ENCODE peak calls at places on chromosomes 2 and 18, in five cellular contexts. Q is B cell; H is astrocyte of the spinal cord; B is GM12865; E is CD8-positive, alpha-beta T cell. I is an unnamed sample.

GRCh38 chr2:17542471-17542870 is 2.0 kb downstream of the VSNL1 start:
- DNase-seq in B (no peak), E (no peak), H (no peak), Q (no peak), I (no peak)

GRCh38 chr2:47074691-47075090 is 80.4 kb downstream of the STPG4 start:
- DNase-seq in B (no peak), E (no peak), H (no peak), Q (no peak), I (no peak)

GRCh38 chr2:212027681-212028628 is 510.6 kb downstream of the ERBB4 start:
- DNase-seq in H (no peak), B (peak; percentile 18), E (no peak), Q (no peak), I (no peak)

GRCh38 chr2:176830362-176830761 is 382.2 kb upstream of the HNRNPA3 start:
- DNase-seq in H (no peak), Q (no peak), E (peak; percentile 41), B (peak; percentile 53), I (no peak)

GRCh38 chr18:57352271-57352701 is at the start of gene ST8SIA3:
- DNase-seq in B (no peak), E (no peak), Q (no peak), H (no peak), I (no peak)

GRCh38 chr2:30716117-30716900 is 90.9 kb downstream of the CAPN13 start:
- DNase-seq in E (no peak), B (no peak), H (no peak), Q (no peak), I (no peak)

GRCh38 chr2:70690846-70691245 is 77.2 kb downstream of the ADD2 start:
- DNase-seq in Q (no peak), B (no peak), H (no peak), E (no peak), I (no peak)

GRCh38 chr2:10446631-10447030 is 1.5 kb downstream of the ODC1 start:
- DNase-seq in B (no peak), H (no peak), E (no peak), Q (no peak), I (no peak)

GRCh38 chr2:176111891-176112374 is 4.6 kb upstream of the HOXD10 start:
- DNase-seq in Q (no peak), H (no peak), B (no peak), E (no peak), I (no peak)

GRCh38 chr2:227536445-227536844 is 62.2 kb upstream of the SCYGR2 start:
- DNase-seq in E (no peak), H (no peak), B (no peak), Q (no peak), I (no peak)

GRCh38 chr2:9336534-9337354 is 86.6 kb downstream of the ITGB1BP1 start:
- DNase-seq in B (no peak), E (no peak), H (peak; percentile 94), Q (no peak), I (no peak)

GRCh38 chr2:96869824-96870630 is at the start of gene SEMA4C:
- DNase-seq in H (peak; percentile 28), E (peak; percentile 60), Q (peak; percentile 83), B (no peak), I (peak; percentile 79)

GRCh38 chr2:71897836-71898235 is 249.8 kb downstream of the CYP26B1 start:
- DNase-seq in E (no peak), Q (no peak), H (no peak), B (no peak), I (peak; percentile 21)

GRCh38 chr18:47095810-47096209 is 54.5 kb downstream of the HDHD2 start:
- DNase-seq in Q (no peak), E (no peak), B (no peak), H (no peak), I (no peak)

GRCh38 chr18:54606835-54607212 is 15.8 kb downstream of the DYNAP start:
- DNase-seq in E (no peak), H (no peak), Q (no peak), B (no peak), I (no peak)

GRCh38 chr2:238525990-238526389 is 99.3 kb downstream of the ASB1 start:
- DNase-seq in E (no peak), B (no peak), H (no peak), Q (no peak), I (no peak)

GRCh38 chr18:8603663-8604520 is 5.3 kb upstream of the RAB12 start:
- DNase-seq in H (no peak), Q (no peak), E (no peak), B (peak; percentile 40), I (no peak)

GRCh38 chr18:52636536-52636935 is 296.5 kb downstream of the DCC start:
- DNase-seq in B (peak; percentile 12), E (no peak), Q (no peak), H (no peak), I (no peak)

GRCh38 chr2:70552501-70553333 is 909 bp downstream of the TGFA start:
- DNase-seq in E (no peak), B (no peak), H (no peak), Q (no peak), I (no peak)

GRCh38 chr2:48600204-48600813 is 17.3 kb upstream of the GTF2A1L start:
- DNase-seq in E (no peak), Q (no peak), H (peak; percentile 56), B (peak; percentile 37), I (no peak)

GRCh38 chr2:116250376-116250775 is 1564.1 kb upstream of the DDX18 start:
- DNase-seq in E (no peak), H (no peak), Q (no peak), B (no peak), I (no peak)

GRCh38 chr2:5766051-5766450 is 73.9 kb downstream of the SOX11 start:
- DNase-seq in Q (no peak), E (no peak), B (no peak), H (peak; percentile 95), I (no peak)

GRCh38 chr18:38923136-38923535 is 1357.5 kb upstream of the CELF4 start:
- DNase-seq in Q (no peak), H (peak; percentile 6), E (no peak), B (no peak), I (no peak)

GRCh38 chr2:236350426-236350825 is 86.2 kb upstream of the ASB18 start:
- DNase-seq in E (no peak), B (no peak), Q (no peak), H (no peak), I (no peak)

DNA sequence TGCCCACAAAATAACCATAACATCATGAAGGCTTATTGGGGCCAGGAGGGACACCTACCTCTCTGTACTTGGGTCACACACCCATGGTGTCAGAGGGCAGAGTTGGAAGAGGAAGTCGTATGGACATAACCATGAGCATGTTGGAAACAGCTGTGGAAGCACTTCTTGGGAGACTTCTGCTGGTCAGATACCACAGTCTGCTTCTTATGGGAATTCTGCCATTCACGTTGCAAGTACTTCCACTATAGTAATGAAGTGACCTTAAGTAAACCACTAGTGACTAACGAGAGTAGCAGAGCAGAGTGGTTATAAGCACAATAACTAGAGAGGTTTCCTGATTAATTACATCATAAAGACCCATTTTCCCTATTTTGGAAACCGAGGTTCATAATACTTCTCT is 61.1 kb upstream of the TFPI start:
- DNase-seq in H (no peak), E (no peak), B (no peak), Q (no peak), I (no peak)
- TF ChIP-seq CTCF in H (no peak), E (no peak), B (no peak), Q (no peak), I (no peak)

GRCh38 chr2:192288290-192288689 is 93.6 kb upstream of the TMEFF2 start:
- DNase-seq in H (no peak), Q (no peak), B (no peak), E (no peak), I (no peak)

GRCh38 chr2:192283450-192283849 is 88.7 kb upstream of the TMEFF2 start:
- DNase-seq in E (no peak), H (no peak), B (no peak), Q (no peak), I (no peak)

GRCh38 chr2:192286093-192286701 is 91.5 kb upstream of the TMEFF2 start:
- DNase-seq in E (no peak), B (peak; percentile 14), Q (no peak), H (peak; percentile 69), I (no peak)
- TF ChIP-seq CTCF in E (no peak), B (peak; percentile 30), Q (no peak), H (peak; percentile 73), I (peak; percentile 27)

DNA sequence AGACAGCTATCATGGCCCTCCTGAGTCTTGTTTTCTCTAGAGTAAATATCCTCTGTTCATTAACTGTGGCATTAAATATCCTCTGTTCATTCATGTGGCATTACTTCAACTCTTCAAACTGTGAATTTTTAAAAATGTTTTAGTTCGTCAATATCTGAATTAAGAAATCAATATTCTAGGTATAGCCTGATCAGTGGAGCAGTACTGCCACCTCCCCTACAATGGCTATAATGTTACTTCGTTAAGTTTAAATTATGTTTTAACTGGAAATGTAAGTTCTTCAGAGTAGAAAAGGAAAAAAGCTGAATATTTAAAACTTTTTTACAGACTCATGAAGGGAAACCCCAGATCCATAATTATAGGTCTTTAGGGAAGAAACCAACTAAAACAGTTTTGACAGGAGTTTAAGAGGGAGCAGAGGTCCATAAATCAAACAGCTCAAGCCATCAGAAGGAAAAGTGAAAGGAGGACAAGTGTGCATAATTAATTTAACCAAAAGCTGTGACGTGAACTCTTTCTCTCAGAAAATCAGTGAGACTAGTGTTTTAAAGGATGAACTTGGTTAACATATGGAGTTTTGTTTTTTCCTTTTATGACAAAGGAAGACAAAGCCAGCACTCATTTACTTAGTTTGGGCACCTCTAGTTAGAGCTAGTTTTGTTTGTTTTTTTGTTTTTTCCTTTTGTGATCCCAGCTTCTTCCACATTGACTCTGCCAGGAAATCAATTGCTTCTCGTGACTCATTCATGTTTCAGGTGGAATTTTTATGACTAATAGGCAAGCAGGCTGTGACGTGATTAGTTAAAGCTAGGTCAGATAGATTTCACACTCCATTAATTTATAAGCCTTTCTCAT is 44.9 kb downstream of the RBBP8 start:
- DNase-seq in B (peak; percentile 25), Q (no peak), H (peak; percentile 87), E (no peak), I (no peak)
- TF ChIP-seq CTCF in B (no peak), Q (no peak), H (no peak), E (no peak), I (no peak)

DNA sequence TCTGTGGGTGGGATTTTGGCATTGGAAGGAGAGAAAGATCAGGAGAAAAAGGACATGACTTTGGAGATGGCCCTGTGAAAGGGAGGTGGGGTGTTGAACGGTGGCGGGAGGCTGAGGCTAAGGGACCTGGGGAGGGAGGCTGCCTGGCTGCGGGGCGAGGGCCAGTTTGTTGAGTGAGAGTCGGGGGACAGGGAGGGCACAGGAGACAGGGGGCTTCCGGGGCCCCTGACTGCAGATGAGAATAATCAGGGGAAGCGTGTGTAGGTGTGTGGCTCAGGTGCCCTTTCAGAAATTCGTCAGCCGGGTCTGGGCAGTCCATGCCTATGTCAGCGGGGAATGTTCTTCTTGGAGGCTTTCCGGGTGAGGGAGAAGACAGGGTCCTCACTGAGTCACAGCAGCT is 52.2 kb upstream of the OTOF start:
- DNase-seq in Q (no peak), B (no peak), E (no peak), H (no peak), I (no peak)
- TF ChIP-seq CTCF in Q (no peak), B (no peak), E (no peak), H (no peak), I (no peak)